ENCODE peak calls at places on chromosome 20, in eight cellular contexts. V is right lobe of liver, X is uterus, E is lung, H is heart right ventricle, S is progenitor cell of endocrine pancreas, C is glutamatergic neuron, N is AG09309. I is an unnamed sample.

GRCh38 chr20:39645130-39645529 is 683.0 kb downstream of the DHX35 start:
- DNase-seq in C (no peak), X (no peak), H (no peak), S (no peak), N (no peak), E (no peak), V (no peak), I (no peak)

GRCh38 chr20:52490715-52491430 is 299.3 kb upstream of the ZFP64 start:
- DNase-seq in N (peak; percentile 83), V (no peak), H (no peak), E (no peak), C (no peak), X (no peak), S (no peak), I (no peak)

GRCh38 chr20:4766631-4767030 is 44.9 kb downstream of the PRND start:
- DNase-seq in E (no peak), V (no peak), H (no peak), C (no peak), X (no peak), N (no peak), S (no peak), I (peak; percentile 92)

GRCh38 chr20:44011251-44011940 is 96.7 kb downstream of the TOX2 start:
- DNase-seq in H (no peak), X (no peak), C (no peak), E (no peak), V (no peak), S (no peak), N (no peak), I (no peak)

GRCh38 chr20:59752101-59752586 is 147.8 kb downstream of the PHACTR3 start:
- DNase-seq in C (no peak), X (no peak), E (peak; percentile 34), N (no peak), H (peak; percentile 71), V (no peak), S (no peak), I (peak; percentile 72)

GRCh38 chr20:41553142-41553879 is 64.9 kb downstream of the CHD6 start:
- DNase-seq in X (no peak), N (no peak), C (no peak), H (no peak), S (no peak), E (no peak), V (no peak), I (no peak)

GRCh38 chr20:45840700-45841198 is 7.2 kb downstream of the SNX21 start:
- DNase-seq in E (no peak), V (no peak), S (no peak), X (no peak), H (peak; percentile 18), N (no peak), C (no peak), I (no peak)

GRCh38 chr20:54061106-54061881 is 9.1 kb downstream of the BCAS1 start:
- DNase-seq in N (peak; percentile 63), E (no peak), V (no peak), X (no peak), H (no peak), C (no peak), S (no peak), I (no peak)

GRCh38 chr20:63058696-63059335 is 52.1 kb upstream of the BHLHE23 start:
- DNase-seq in S (no peak), E (no peak), V (peak; percentile 42), X (no peak), C (peak; percentile 13), H (peak; percentile 5), N (no peak), I (no peak)

GRCh38 chr20:51562027-51562333 is 19.5 kb upstream of the NFATC2 start:
- DNase-seq in H (no peak), X (no peak), S (no peak), N (no peak), C (no peak), E (no peak), V (no peak), I (no peak)

GRCh38 chr20:61789329-61789728 is 276.4 kb downstream of the TAF4 start:
- DNase-seq in S (no peak), E (no peak), C (peak; percentile 6), V (no peak), H (no peak), N (no peak), X (no peak), I (peak; percentile 12)

GRCh38 chr20:44748005-44748370 is 2.3 kb downstream of the KCNK15 start:
- DNase-seq in S (no peak), N (no peak), V (no peak), H (no peak), C (no peak), E (no peak), X (no peak), I (no peak)

GRCh38 chr20:19015326-19015725 is 197.1 kb upstream of the SLC24A3 start:
- DNase-seq in S (no peak), H (no peak), C (no peak), N (no peak), E (no peak), V (no peak), X (peak; percentile 67), I (no peak)

GRCh38 chr20:59043698-59044097 is 1.1 kb upstream of the PRELID3B start:
- DNase-seq in X (no peak), S (no peak), N (no peak), C (no peak), V (no peak), H (no peak), E (no peak), I (no peak)

GRCh38 chr20:17226410-17227198 is at the start of gene PCSK2:
- DNase-seq in X (no peak), S (peak; percentile 78), C (peak; percentile 83), N (no peak), E (peak; percentile 35), V (peak; percentile 50), H (peak; percentile 26), I (no peak)

GRCh38 chr20:41175201-41175651 is 37.9 kb downstream of the PLCG1 start:
- DNase-seq in S (peak; percentile 2), V (no peak), N (no peak), C (no peak), E (peak; percentile 25), H (no peak), X (no peak), I (no peak)

GRCh38 chr20:12198281-12198680 is 280.6 kb downstream of the BTBD3 start:
- DNase-seq in S (no peak), V (no peak), N (no peak), X (no peak), C (no peak), H (no peak), E (no peak), I (no peak)

GRCh38 chr20:49207071-49207470 is 12.1 kb upstream of the DDX27 start:
- DNase-seq in S (no peak), V (no peak), N (no peak), C (no peak), X (no peak), E (no peak), H (no peak), I (no peak)

GRCh38 chr20:61925555-61926252 is 140.0 kb downstream of the TAF4 start:
- DNase-seq in H (peak; percentile 4), E (no peak), N (peak; percentile 34), X (no peak), C (peak; percentile 6), V (peak; percentile 50), S (no peak), I (peak; percentile 33)

GRCh38 chr20:7090001-7090400 is 322.5 kb downstream of the BMP2 start:
- DNase-seq in N (no peak), X (no peak), H (no peak), E (no peak), C (no peak), V (no peak), S (no peak), I (no peak)

DNA sequence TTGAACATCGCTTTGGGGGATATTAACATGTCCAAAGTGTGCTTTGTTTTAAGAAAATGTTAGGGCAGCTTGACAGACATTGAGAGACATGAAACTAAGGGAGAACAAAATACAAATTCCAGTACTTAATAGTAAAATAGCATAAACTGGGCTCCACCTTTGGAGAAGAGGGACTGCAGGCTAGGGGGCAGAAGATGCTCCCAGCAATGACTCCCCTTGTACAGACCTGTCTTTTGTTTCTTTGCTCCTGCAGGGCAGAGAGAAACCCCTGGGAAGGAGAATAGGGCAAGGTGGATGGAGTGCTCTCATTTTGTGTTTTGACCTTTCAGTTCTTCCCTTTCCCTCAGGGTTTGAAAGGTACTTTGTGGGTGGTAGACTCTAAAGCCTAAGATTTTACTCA is 115.6 kb upstream of the PLCB4 start:
- DNase-seq in E (no peak), X (no peak), V (no peak), H (no peak), C (no peak), N (no peak), S (no peak), I (no peak)
- TF ChIP-seq CTCF in E (no peak), X (no peak), V (no peak), H (no peak), C (no peak), N (no peak), S (no peak), I (no peak)

GRCh38 chr20:2756056-2756611 is 44.3 kb downstream of the CPXM1 start:
- DNase-seq in E (no peak), X (no peak), N (no peak), H (no peak), V (no peak), C (peak; percentile 75), S (no peak), I (no peak)
- TF ChIP-seq CTCF in E (no peak), X (peak; percentile 29), N (peak; percentile 88), H (peak; percentile 55), V (peak; percentile 63), C (peak; percentile 59), S (peak; percentile 74), I (no peak)

GRCh38 chr20:38172344-38172743 is 7.3 kb upstream of the TGM2 start:
- DNase-seq in V (no peak), C (no peak), X (no peak), E (no peak), S (no peak), N (no peak), H (no peak), I (no peak)
- TF ChIP-seq CTCF in V (no peak), C (no peak), X (no peak), E (no peak), S (no peak), N (peak; percentile 33), H (no peak), I (no peak)

GRCh38 chr20:24157213-24157612 is 168.6 kb upstream of the GGTLC1 start:
- DNase-seq in S (no peak), H (no peak), X (no peak), C (no peak), N (no peak), E (peak; percentile 13), V (no peak), I (no peak)

GRCh38 chr20:24164360-24164759 is 175.8 kb upstream of the GGTLC1 start:
- DNase-seq in V (no peak), E (no peak), H (no peak), N (no peak), S (no peak), C (peak; percentile 67), X (no peak), I (no peak)

GRCh38 chr20:24158271-24158670 is 169.7 kb upstream of the GGTLC1 start:
- DNase-seq in N (no peak), H (no peak), E (no peak), S (no peak), V (no peak), C (no peak), X (peak; percentile 34), I (no peak)

GRCh38 chr20:24163501-24163900 is 174.9 kb upstream of the GGTLC1 start:
- DNase-seq in V (no peak), C (no peak), N (no peak), E (no peak), H (no peak), X (no peak), S (no peak), I (no peak)

GRCh38 chr20:24160563-24161355 is 172.2 kb upstream of the GGTLC1 start:
- DNase-seq in H (peak; percentile 38), S (peak; percentile 37), N (peak; percentile 33), V (no peak), C (peak; percentile 74), E (peak; percentile 48), X (peak; percentile 40), I (no peak)
- TF ChIP-seq CTCF in H (peak; percentile 75), S (peak; percentile 83), N (peak; percentile 90), V (peak; percentile 88), C (peak; percentile 73), E (peak; percentile 36), X (peak; percentile 50), I (peak; percentile 39)